ENCODE peak calls at places on chromosomes 2 and 18, in seven cellular contexts. R is right atrium auricular region, X is lung, T is ovary, M is aorta, N is adrenal gland, F is body of pancreas. O is an unnamed sample. For H3K4me1 and H3K27me3, the result is how much of the 10 kb centered on the place peaks cover.

GRCh38 chr2:99066075-99066557 is 75.4 kb upstream of the C2orf15 start:
- DNase-seq in R (no peak), X (no peak), T (no peak), M (no peak), N (no peak), F (no peak), O (no peak)

GRCh38 chr2:217186565-217187218 is 326.8 kb upstream of the TNP1 start:
- DNase-seq in R (no peak), X (no peak), T (no peak), M (peak), N (peak), F (no peak), O (no peak)

GRCh38 chr2:204669386-204669785 is 124.1 kb downstream of the PARD3B start:
- DNase-seq in R (no peak), X (no peak), T (no peak), M (no peak), N (no peak), F (no peak), O (no peak)

GRCh38 chr18:11516988-11517630 is 92.3 kb upstream of the SLC35G4 start:
- DNase-seq in R (peak), X (no peak), T (no peak), M (no peak), N (no peak), F (no peak), O (no peak)

GRCh38 chr2:216951166-216951565 is 91.3 kb upstream of the TNP1 start:
- DNase-seq in R (no peak), X (no peak), T (no peak), M (no peak), N (no peak), F (no peak), O (no peak)

GRCh38 chr2:120324926-120325325 is 21.0 kb upstream of the INHBB start:
- DNase-seq in R (no peak), X (no peak), T (no peak), M (no peak), N (no peak), F (no peak), O (no peak)

GRCh38 chr18:61581578-61582204 is 248.5 kb downstream of the CDH20 start:
- DNase-seq in R (peak), X (peak), T (peak), M (peak), N (peak), F (peak), O (peak)

GRCh38 chr2:86157009-86157556 is 38.2 kb downstream of the IMMT start:
- DNase-seq in R (no peak), X (no peak), T (no peak), M (no peak), N (no peak), F (no peak), O (no peak)

GRCh38 chr2:54459037-54459441 is 2.9 kb downstream of the SPTBN1 start:
- DNase-seq in R (no peak), X (no peak), T (no peak), M (no peak), N (peak), F (no peak), O (no peak)

GRCh38 chr18:37395138-37395537 is 170.5 kb downstream of the CELF4 start:
- DNase-seq in R (no peak), X (no peak), T (no peak), M (no peak), N (no peak), F (no peak), O (peak)

GRCh38 chr2:35510641-35511040 is 844.9 kb upstream of the CRIM1 start:
- DNase-seq in R (no peak), X (no peak), T (no peak), M (no peak), N (no peak), F (no peak), O (no peak)

GRCh38 chr18:50656396-50656795 is 96.5 kb downstream of the MAPK4 start:
- DNase-seq in R (no peak), X (no peak), T (no peak), M (no peak), N (no peak), F (no peak), O (no peak)
- H3K4me1 ChIP-seq in R (under half), X (under half), T (under half), M (under half), N (under half), F (under half), O (under half)

GRCh38 chr18:39057423-39058057 is 1491.9 kb upstream of the CELF4 start:
- DNase-seq in R (no peak), X (no peak), T (no peak), M (no peak), N (no peak), F (no peak), O (no peak)

GRCh38 chr18:39051013-39051412 is 1485.4 kb upstream of the CELF4 start:
- DNase-seq in R (no peak), X (no peak), T (no peak), M (no peak), N (no peak), F (no peak), O (no peak)

GRCh38 chr18:39058386-39059000 is 1492.9 kb upstream of the CELF4 start:
- DNase-seq in R (no peak), X (no peak), T (no peak), M (no peak), N (no peak), F (no peak), O (no peak)

GRCh38 chr18:39053569-39053968 is 1488.0 kb upstream of the CELF4 start:
- DNase-seq in R (no peak), X (no peak), T (no peak), M (no peak), N (no peak), F (no peak), O (no peak)
- H3K27me3 ChIP-seq in R (under half), X (under half), T (under half), M (under half), N (under half), F (under half), O (under half)

GRCh38 chr2:167579826-167580225 is 667.6 kb downstream of the STK39 start:
- DNase-seq in R (no peak), X (no peak), T (no peak), M (no peak), N (no peak), F (no peak), O (no peak)
- H3K4me1 ChIP-seq in R (under half), X (under half), T (under half), M (under half), N (under half), F (under half), O (under half)

DNA sequence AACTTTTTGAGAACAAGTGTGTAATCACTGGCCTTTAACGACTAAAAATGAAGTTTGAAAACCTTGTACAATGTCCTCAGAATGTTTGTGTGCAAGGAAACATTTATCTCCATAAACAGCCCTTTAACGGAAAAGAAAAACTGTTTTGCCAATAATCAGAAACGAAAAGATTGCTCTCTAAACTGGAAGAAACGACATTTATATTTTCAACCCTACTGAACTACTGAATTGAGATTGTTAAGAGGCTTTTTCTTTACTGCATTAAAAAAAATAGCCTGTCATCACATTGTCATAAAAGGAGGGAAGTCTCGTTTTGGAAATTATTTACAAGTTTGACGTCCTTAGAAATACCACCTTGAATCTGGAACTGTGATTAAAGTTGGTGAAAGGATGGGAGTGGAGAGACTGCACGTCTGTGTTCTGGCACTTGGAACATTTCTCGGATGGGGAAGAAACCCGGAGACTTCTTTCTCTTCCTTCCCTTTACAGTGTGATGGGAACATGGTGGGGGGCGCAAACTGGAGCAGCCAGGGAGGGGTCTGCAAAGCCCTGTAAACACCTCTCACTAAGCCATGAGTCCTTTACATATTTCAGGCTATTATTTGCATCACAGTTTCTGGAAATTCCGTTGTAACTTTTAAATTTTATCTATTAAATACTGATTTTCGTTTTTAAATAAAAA is 134.0 kb upstream of the SIX3 start:
- DNase-seq in R (no peak), X (no peak), T (no peak), M (no peak), N (no peak), F (no peak), O (no peak)
- H3K27me3 ChIP-seq in R (under half), X (under half), T (under half), M (under half), N (half or more), F (under half), O (under half)

GRCh38 chr2:111704246-111704645 is 179.7 kb downstream of the ANAPC1 start:
- DNase-seq in R (no peak), X (no peak), T (no peak), M (no peak), N (no peak), F (no peak), O (no peak)

GRCh38 chr2:111701798-111702118 is 182.2 kb downstream of the ANAPC1 start:
- DNase-seq in R (no peak), X (no peak), T (no peak), M (no peak), N (no peak), F (no peak), O (no peak)

GRCh38 chr2:111703759-111704158 is 180.2 kb downstream of the ANAPC1 start:
- DNase-seq in R (no peak), X (no peak), T (no peak), M (no peak), N (no peak), F (no peak), O (no peak)

GRCh38 chr2:111702119-111702808 is 181.7 kb downstream of the ANAPC1 start:
- DNase-seq in R (no peak), X (peak), T (no peak), M (peak), N (peak), F (peak), O (no peak)

DNA sequence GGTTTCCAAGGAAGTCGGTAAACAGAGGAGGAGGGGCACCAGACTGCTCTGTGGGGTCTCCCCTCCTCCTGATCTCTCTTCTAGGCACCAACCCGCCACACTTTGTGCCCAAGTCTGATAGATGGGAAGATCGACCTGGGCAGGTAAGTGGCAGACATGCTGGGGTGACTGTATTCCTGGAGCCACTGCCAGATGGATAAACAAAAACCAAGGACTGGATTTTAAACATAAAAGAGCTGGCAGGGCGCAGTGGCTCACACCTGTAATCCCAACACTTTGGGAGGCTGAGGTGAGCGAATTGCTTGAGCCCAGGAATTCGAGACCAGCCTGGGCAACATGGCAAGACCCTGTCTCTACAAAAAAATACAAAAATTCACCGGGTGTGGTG is 181.2 kb downstream of the ANAPC1 start:
- DNase-seq in R (no peak), X (no peak), T (no peak), M (no peak), N (no peak), F (no peak), O (no peak)
- H3K4me1 ChIP-seq in R (under half), X (under half), T (under half), M (under half), N (under half), F (under half), O (under half)

DNA sequence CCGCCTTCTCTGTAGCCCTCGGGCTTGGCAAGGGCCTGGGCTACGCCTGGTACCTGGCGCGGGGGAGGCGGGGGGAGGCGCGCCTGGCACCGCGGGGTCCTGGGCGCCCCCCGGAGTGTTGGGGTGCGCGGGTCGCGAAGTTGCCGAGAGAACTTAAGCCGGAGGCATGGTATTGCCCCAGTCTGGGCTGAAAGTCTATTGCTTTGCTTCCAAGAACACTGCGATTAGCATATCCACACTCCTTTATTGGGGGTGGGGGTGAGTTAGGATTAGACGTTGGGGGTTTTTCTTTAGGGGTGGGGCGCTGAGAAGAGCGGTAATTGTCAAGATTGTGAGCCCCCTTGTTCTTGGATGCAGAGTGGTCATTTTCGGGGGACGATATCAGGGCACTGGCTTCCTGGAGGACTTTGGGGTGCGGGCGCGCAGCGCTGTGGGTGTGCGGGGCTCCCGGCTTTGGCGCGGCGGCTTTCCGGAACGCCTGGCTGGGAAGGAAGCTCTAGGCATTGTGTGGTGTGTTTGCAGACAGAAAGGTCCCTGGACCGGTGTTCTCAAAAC is 799 bp downstream of the TANC1 start:
- DNase-seq in R (no peak), X (no peak), T (no peak), M (peak), N (no peak), F (no peak), O (no peak)
- H3K27me3 ChIP-seq in R (under half), X (under half), T (under half), M (under half), N (under half), F (under half), O (under half)

DNA sequence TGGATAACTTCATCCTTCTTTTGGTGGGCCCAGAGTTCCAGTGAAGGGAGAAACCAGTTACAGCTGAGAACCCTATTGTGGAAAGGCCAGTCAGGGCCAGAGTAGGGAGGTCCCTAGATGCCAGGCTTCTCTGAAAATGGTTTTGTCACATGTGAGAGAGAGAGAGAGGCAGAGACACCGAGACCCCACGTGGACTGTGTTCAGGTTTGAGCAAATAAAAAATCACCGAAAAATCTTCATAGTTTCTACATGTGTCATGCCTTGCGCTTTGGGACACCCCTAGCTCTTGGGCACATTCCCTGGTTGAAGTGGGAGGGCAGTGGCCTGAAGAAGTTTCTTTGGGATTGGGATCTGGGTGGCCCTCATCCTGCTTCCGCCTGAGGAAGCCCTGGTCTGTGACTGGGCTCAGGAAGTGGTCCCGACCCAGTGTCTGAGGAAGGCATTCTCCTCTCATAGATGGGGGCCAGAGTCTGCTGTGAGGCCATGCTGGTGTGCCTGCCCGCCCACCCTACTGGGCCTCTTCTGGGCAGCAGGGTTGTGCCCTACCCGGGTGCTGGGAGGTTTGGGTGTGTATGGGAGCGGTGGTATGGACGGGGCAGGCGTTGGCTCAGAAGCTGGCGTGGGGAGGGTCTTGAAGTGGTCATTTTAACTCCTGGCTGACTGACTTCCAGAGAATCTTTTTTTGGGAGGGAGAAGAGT is 16.1 kb downstream of the NCK2 start:
- DNase-seq in R (no peak), X (no peak), T (no peak), M (no peak), N (no peak), F (no peak), O (no peak)
- H3K4me1 ChIP-seq in R (under half), X (under half), T (under half), M (under half), N (under half), F (under half), O (under half)

DNA sequence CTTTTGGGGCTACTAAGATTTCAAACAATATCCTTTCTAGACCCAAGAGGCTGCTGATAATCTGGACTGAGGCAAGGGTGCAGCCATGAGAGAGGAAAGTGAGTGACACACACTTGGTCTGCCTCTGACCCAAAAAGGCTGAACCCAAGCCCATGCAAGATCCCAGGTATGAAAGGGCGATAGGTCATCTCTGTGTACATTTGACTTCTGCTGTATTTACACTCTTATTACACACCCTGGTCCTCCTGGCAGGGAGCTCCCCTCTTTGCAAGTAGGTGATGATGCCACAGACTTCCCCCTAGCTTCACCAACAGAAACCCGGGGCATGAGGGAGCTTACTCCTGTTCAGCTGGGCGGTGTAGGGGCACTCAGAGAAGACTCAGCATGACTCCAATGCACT is 61.8 kb upstream of the ACAA2 start:
- DNase-seq in R (no peak), X (no peak), T (no peak), M (no peak), N (no peak), F (no peak), O (no peak)
- H3K27me3 ChIP-seq in R (under half), X (under half), T (under half), M (under half), N (under half), F (under half), O (under half)